ENCODE peak calls at places on chromosomes 7 and 10, in four cellular contexts. N is prostate gland, P is suprapubic skin, A is mammary epithelial cell. V is an unnamed sample.

GRCh38 chr10:58892039-58892665 is 284.3 kb upstream of the PHYHIPL start:
- DNase-seq in N (no peak), P (no peak), A (no peak), V (no peak)

GRCh38 chr10:15737635-15738034 is 17.9 kb upstream of the ITGA8 start:
- DNase-seq in N (no peak), P (no peak), A (no peak), V (no peak)

GRCh38 chr7:102814025-102814471 is 65.2 kb downstream of the FAM185A start:
- DNase-seq in N (no peak), P (no peak), A (peak; percentile 78), V (no peak)

GRCh38 chr10:109894516-109894915 is 28.8 kb downstream of the XPNPEP1 start:
- DNase-seq in N (peak; percentile 76), P (peak; percentile 86), A (peak; percentile 89), V (peak; percentile 52)

GRCh38 chr7:379456-380225 is 89.7 kb downstream of the FOXL3 start:
- DNase-seq in N (no peak), P (peak; percentile 64), A (no peak), V (peak; percentile 66)

GRCh38 chr10:117533507-117534281 is 8.9 kb upstream of the EMX2 start:
- DNase-seq in N (no peak), P (peak; percentile 76), A (no peak), V (no peak)

GRCh38 chr7:104552102-104552501 is 223.7 kb downstream of the LHFPL3 start:
- DNase-seq in N (peak; percentile 4), P (no peak), A (peak; percentile 29), V (no peak)

GRCh38 chr10:4099202-4099601 is 314.2 kb upstream of the KLF6 start:
- DNase-seq in N (no peak), P (no peak), A (no peak), V (no peak)

GRCh38 chr10:102815790-102816549 is 21.2 kb downstream of the CYP17A1 start:
- DNase-seq in N (no peak), P (peak; percentile 76), A (no peak), V (peak; percentile 57)

GRCh38 chr7:152959610-152960009 is 200.1 kb downstream of the ACTR3B start:
- DNase-seq in N (no peak), P (no peak), A (no peak), V (no peak)

GRCh38 chr10:49072166-49072885 is 43.0 kb downstream of the VSTM4 start:
- DNase-seq in N (no peak), P (no peak), A (no peak), V (no peak)

GRCh38 chr7:157470017-157470322 is 133.2 kb downstream of the DNAJB6 start:
- DNase-seq in N (no peak), P (no peak), A (no peak), V (no peak)

V was measured in lower lobe of right lung.